ENCODE peak calls at places on chromosomes 16 and 17, in four cellular contexts. Z is mesendoderm, Q is neuronal stem cell, T is IMR-90. B is an unnamed sample.
A peak's percentile ranks its signal among the peaks of the same experiment; 100 is the strongest.

GRCh38 chr17:45284176-45285140 is 22.6 kb upstream of the SPATA32 start:
- DNase-seq in Z (peak; percentile 28), T (no peak), Q (no peak), B (peak; percentile 60)

GRCh38 chr17:509316-509715 is 156.7 kb upstream of the RPH3AL start:
- DNase-seq in Q (no peak), T (no peak), Z (no peak), B (no peak)

GRCh38 chr16:4780235-4780634 is 7.9 kb downstream of the SEPTIN12 start:
- DNase-seq in T (peak; percentile 23), Z (no peak), Q (no peak), B (no peak)

GRCh38 chr16:55478827-55479559 is at the start of gene MMP2:
- DNase-seq in Z (peak; percentile 96), Q (peak; percentile 69), T (peak; percentile 79), B (peak; percentile 90)

GRCh38 chr17:29368926-29369325 is 21.2 kb upstream of the TAOK1 start:
- DNase-seq in T (peak; percentile 40), Q (peak; percentile 67), Z (peak; percentile 84), B (peak; percentile 68)

GRCh38 chr16:88308441-88309173 is 74.2 kb upstream of the ZNF469 start:
- DNase-seq in Z (no peak), T (no peak), Q (no peak), B (no peak)

GRCh38 chr16:46638947-46639925 is 18.1 kb upstream of the SHCBP1 start:
- DNase-seq in Q (no peak), T (peak; percentile 73), Z (no peak), B (no peak)

GRCh38 chr17:72351884-72352346 is 231.1 kb downstream of the SOX9 start:
- DNase-seq in Q (no peak), Z (peak; percentile 30), T (no peak), B (peak; percentile 54)

GRCh38 chr16:17885659-17886200 is 415.0 kb upstream of the XYLT1 start:
- DNase-seq in Q (no peak), T (no peak), Z (peak; percentile 28), B (peak; percentile 42)

GRCh38 chr16:85419503-85420408 is 193.4 kb upstream of the GSE1 start:
- DNase-seq in T (no peak), Q (no peak), Z (no peak), B (no peak)

GRCh38 chr17:42112552-42113176 is at the start of gene DHX58:
- DNase-seq in Q (no peak), Z (no peak), T (peak; percentile 80), B (no peak)

GRCh38 chr17:42110301-42111264 is 1.9 kb downstream of the DHX58 start:
- DNase-seq in Z (no peak), Q (no peak), T (no peak), B (no peak)

GRCh38 chr17:42113293-42114069 is 967 bp upstream of the DHX58 start:
- DNase-seq in Z (no peak), T (no peak), Q (no peak), B (no peak)

GRCh38 chr17:42111265-42111636 is 1.3 kb downstream of the DHX58 start:
- DNase-seq in Q (no peak), T (no peak), Z (no peak), B (no peak)

GRCh38 chr17:42111901-42112551 is 488 bp downstream of the DHX58 start:
- DNase-seq in Q (no peak), Z (no peak), T (peak; percentile 17), B (peak; percentile 76)
- H3K4ac ChIP-seq in Q (no peak overlapping the region), Z (no peak overlapping the region), T (peak overlapping the region; percentile 55), B (no peak overlapping the region)

GRCh38 chr17:68305132-68305531 is 13.8 kb downstream of the ARSG start:
- DNase-seq in T (no peak), Q (no peak), Z (no peak), B (no peak)

GRCh38 chr17:68301438-68301959 is 10.2 kb downstream of the ARSG start:
- DNase-seq in Q (no peak), Z (peak; percentile 54), T (no peak), B (no peak)

GRCh38 chr17:68302666-68303065 is 11.4 kb downstream of the ARSG start:
- DNase-seq in Q (no peak), T (no peak), Z (no peak), B (no peak)

GRCh38 chr17:68299817-68300216 is 8.5 kb downstream of the ARSG start:
- DNase-seq in Z (no peak), Q (no peak), T (no peak), B (no peak)

DNA sequence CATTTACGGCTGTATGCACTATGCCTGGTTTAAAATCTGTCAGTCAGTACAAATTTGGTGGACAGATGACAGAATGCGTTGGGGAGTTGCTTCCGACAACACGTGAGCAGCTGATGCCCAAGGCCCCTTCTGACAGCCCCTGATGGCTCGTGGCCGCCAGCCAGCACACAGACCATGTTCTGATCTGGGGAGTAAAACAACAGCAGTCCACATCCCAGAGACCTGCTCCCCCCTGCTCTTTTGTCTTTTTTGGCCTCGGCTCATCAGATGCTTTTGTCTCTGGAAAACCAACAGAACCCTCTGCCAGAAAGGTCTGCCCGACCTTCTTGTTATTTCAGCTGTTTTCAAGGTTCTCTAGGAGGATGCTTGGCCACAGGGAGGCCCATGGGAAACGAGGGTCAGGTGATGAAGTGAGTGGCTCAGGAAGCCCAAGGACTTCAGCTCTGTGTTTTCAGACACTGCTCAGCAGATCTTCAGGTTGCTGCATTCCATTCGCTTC is 10.8 kb downstream of the ARSG start:
- DNase-seq in Z (peak; percentile 36), Q (no peak), T (peak; percentile 42), B (no peak)
- H3K4ac ChIP-seq in Z (no peak overlapping the region), Q (no peak overlapping the region), T (no peak overlapping the region), B (no peak overlapping the region)

GRCh38 chr16:57801098-57801855 is 1.0 kb downstream of the KIFC3 start:
- DNase-seq in Z (peak; percentile 83), Q (no peak), T (peak; percentile 75), B (no peak)
- H3K4ac ChIP-seq in Z (peak overlapping the region; percentile 83), Q (no peak overlapping the region), T (peak overlapping the region; percentile 94), B (no peak overlapping the region)

GRCh38 chr17:79608729-79609039 is 2.2 kb downstream of the RBFOX3 start:
- DNase-seq in Q (no peak), Z (no peak), T (no peak), B (no peak)

GRCh38 chr17:79610151-79610645 is 653 bp downstream of the RBFOX3 start:
- DNase-seq in T (no peak), Q (no peak), Z (no peak), B (no peak)

GRCh38 chr17:79609175-79609589 is 1.7 kb downstream of the RBFOX3 start:
- DNase-seq in T (no peak), Q (no peak), Z (no peak), B (no peak)

GRCh38 chr17:79607941-79608728 is 2.7 kb downstream of the RBFOX3 start:
- DNase-seq in T (no peak), Q (peak; percentile 64), Z (peak; percentile 85), B (peak; percentile 91)

DNA sequence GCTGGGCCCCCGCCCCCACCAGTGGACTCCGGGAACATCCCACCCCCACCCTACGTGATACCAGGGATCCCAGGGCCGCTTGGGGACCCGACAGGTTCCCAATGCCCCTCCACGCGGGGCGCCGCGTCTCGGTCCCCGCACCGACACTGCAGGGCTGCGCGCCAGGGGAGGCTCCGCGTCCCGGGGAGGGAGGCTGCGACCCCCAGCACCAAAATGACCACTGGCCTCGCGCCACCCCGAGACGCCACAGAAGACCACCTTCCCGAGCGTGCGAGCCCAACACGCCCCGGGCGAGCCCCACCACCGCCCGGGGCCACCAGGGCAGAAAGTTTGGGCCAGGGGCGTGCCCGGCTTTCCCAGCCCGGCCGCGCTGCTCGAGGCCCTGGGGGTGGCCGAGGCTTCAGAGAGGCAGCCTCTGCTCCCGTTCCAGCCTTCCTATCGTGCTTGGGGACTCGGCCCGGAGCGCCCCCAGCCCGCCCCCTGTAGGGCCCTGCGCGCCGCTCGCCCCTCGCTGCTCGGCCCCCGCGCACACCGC is 1.2 kb downstream of the RBFOX3 start:
- DNase-seq in Q (no peak), Z (peak; percentile 24), T (no peak), B (peak; percentile 55)
- H3K4ac ChIP-seq in Q (no peak overlapping the region), Z (no peak overlapping the region), T (no peak overlapping the region), B (no peak overlapping the region)

GRCh38 chr17:41664587-41665565 is 23.8 kb upstream of the EIF1 start:
- DNase-seq in Q (no peak), T (no peak), Z (no peak), B (no peak)

GRCh38 chr17:41666336-41666680 is 22.4 kb upstream of the EIF1 start:
- DNase-seq in Z (peak; percentile 43), T (peak; percentile 78), Q (peak; percentile 35), B (no peak)

GRCh38 chr17:41664172-41664457 is 24.6 kb upstream of the EIF1 start:
- DNase-seq in Q (no peak), T (no peak), Z (no peak), B (no peak)

GRCh38 chr17:41666708-41667279 is 21.9 kb upstream of the EIF1 start:
- DNase-seq in Q (peak; percentile 77), Z (peak; percentile 78), T (peak; percentile 61), B (peak; percentile 93)

GRCh38 chr17:41665566-41666335 is 22.9 kb upstream of the EIF1 start:
- DNase-seq in T (peak; percentile 74), Z (peak; percentile 87), Q (peak; percentile 81), B (peak; percentile 95)
- H3K4ac ChIP-seq in T (peak overlapping the region; percentile 97), Z (no peak overlapping the region), Q (no peak overlapping the region), B (no peak overlapping the region)

GRCh38 chr17:57947369-57947768 is 7.8 kb downstream of the CUEDC1 start:
- DNase-seq in Q (no peak), T (no peak), Z (no peak), B (no peak)

GRCh38 chr17:57946798-57947358 is 8.3 kb downstream of the CUEDC1 start:
- DNase-seq in T (peak; percentile 78), Q (no peak), Z (no peak), B (no peak)

GRCh38 chr17:57948555-57949420 is 6.4 kb downstream of the CUEDC1 start:
- DNase-seq in T (peak; percentile 96), Z (peak; percentile 97), Q (no peak), B (no peak)

GRCh38 chr17:57948169-57948554 is 7.0 kb downstream of the CUEDC1 start:
- DNase-seq in T (no peak), Z (no peak), Q (no peak), B (no peak)

DNA sequence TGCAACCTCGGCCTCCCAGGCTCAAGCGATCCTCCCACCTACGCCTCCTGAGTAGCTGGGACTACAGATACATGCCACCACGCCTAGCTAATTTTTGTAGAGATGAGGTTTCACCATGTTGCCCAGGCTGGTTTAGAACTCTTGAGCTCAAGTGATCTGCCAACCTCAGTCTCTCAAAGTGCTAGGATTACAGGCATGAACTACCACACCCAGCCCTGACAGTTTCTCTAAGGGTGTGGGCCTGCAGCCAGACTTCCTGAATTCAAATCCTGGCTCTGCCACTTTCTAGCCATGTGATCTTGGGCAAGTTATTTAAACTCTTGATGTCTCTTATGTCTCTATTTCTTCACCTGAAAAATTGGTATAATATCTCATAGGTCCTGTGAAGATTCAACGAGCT is 5.6 kb downstream of the CUEDC1 start:
- DNase-seq in Q (no peak), Z (no peak), T (no peak), B (no peak)
- H3K4ac ChIP-seq in Q (no peak overlapping the region), Z (peak overlapping the region; percentile 63), T (peak overlapping the region; percentile 98), B (no peak overlapping the region)

B was measured in H9.